ENCODE peak calls at places on chromosomes 2 and 18, in nine cellular contexts. M, B, G, J, D, W, U, C and N are unnamed samples.

GRCh38 chr2:181949047-181949446 is 36.6 kb upstream of the PPP1R1C start:
- DNase-seq in M (no peak), B (no peak), G (no peak), J (peak; percentile 70), D (no peak), W (peak; percentile 32), U (peak; percentile 70), C (peak; percentile 16), N (no peak)

GRCh38 chr2:121649402-121649651 is at the start of gene CLASP1:
- DNase-seq in M (peak; percentile 97), B (peak; percentile 98), G (peak; percentile 96), J (peak; percentile 97), D (peak; percentile 90), W (peak; percentile 99), U (peak; percentile 99), C (peak; percentile 95), N (peak; percentile 88)

GRCh38 chr18:26819046-26819445 is 46.5 kb downstream of the AQP4 start:
- DNase-seq in M (no peak), B (no peak), G (no peak), J (no peak), D (no peak), W (no peak), U (no peak), C (no peak), N (no peak)

GRCh38 chr18:32289480-32290075 is 99.7 kb downstream of the MEP1B start:
- DNase-seq in M (no peak), B (no peak), G (peak; percentile 42), J (peak; percentile 51), D (peak; percentile 36), W (peak; percentile 86), U (peak; percentile 79), C (peak; percentile 82), N (no peak)

GRCh38 chr18:32333781-32334180 is 136.9 kb downstream of the GAREM1 start:
- DNase-seq in M (no peak), B (no peak), G (no peak), J (no peak), D (no peak), W (no peak), U (peak; percentile 24), C (no peak), N (no peak)

GRCh38 chr2:108988796-108989713 is at the start of gene EDAR:
- DNase-seq in M (no peak), B (no peak), G (no peak), J (peak; percentile 36), D (no peak), W (peak; percentile 28), U (peak; percentile 28), C (no peak), N (no peak)

GRCh38 chr2:33535409-33535808 is 59.0 kb downstream of the RASGRP3 start:
- DNase-seq in M (no peak), B (peak; percentile 81), G (no peak), J (no peak), D (no peak), W (no peak), U (peak; percentile 41), C (no peak), N (no peak)

GRCh38 chr2:166127217-166128155 is at the start of gene SCN1A:
- DNase-seq in M (no peak), B (no peak), G (no peak), J (peak; percentile 38), D (peak; percentile 7), W (peak; percentile 64), U (peak; percentile 60), C (no peak), N (no peak)

DNA sequence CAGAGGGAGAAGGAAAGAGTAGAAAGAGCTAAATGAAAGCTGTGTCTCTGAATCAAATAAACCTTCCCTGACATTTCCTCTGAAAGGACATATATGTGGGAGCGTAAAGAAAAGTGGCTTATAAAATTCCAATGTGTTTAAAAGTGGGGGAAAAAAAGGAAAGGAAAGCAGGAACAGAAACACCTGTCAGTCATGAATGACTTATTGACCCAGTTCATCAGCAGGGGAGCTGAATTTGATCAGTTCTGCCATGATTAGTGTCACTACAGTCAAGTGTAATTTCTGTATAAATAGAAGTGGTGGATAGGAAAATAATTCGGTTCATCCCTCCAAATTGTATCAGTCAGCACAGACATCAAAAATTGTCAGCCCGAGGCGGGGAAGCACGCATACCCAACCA is 382.5 kb downstream of the ERBB4 start:
- DNase-seq in M (no peak), B (no peak), G (no peak), J (no peak), D (no peak), W (no peak), U (no peak), C (no peak), N (no peak)
- TF ChIP-seq CTCF in M (no peak), B (no peak), G (no peak), J (no peak), D (no peak), W (no peak), U (no peak), C (no peak), N (no peak)

GRCh38 chr2:23953625-23954024 is 13.4 kb downstream of the UBXN2A start:
- DNase-seq in M (no peak), B (no peak), G (no peak), J (no peak), D (no peak), W (no peak), U (no peak), C (no peak), N (no peak)

DNA sequence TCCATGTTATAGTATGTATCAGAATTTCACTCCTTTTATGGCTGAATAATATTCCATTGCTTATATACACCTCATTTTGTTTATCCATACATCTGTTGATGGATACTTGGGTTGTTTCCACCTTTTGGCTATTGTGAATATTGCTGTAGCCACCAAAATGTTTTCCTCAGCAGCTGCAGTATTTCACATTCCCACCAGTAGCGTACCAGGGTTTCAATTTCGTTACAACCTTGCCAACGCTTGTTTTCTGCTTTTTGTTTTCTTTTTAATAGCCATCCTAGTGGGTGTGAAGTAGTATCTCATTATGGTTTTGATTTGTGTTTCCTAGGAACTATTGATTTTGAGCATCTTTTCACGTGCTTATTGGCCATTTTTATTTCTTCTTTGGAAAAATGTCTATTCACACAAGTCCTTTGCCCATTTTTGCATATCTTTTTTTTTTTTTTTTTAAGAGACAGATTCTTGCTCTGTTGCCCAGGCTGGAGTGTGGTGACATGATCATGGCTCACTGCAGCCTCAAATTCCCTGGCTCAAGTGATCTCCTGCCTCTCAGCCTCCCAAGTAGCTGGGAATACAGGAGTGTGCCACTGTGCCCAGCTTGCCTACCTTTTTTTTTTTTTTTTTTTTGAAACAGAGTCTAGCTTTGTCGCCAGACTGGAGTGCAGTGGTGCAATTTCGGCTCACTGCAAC is 14.2 kb downstream of the UBXN2A start:
- DNase-seq in M (no peak), B (no peak), G (no peak), J (no peak), D (no peak), W (peak; percentile 36), U (no peak), C (no peak), N (no peak)
- H3K4me3 ChIP-seq in M (no peak overlapping the region), B (no peak overlapping the region), G (no peak overlapping the region), J (no peak overlapping the region), D (peak overlapping the region; percentile 17), W (no peak overlapping the region), U (no peak overlapping the region), C (no peak overlapping the region), N (no peak overlapping the region)

GRCh38 chr2:196638765-196639164 is 750 bp upstream of the CCDC150 start:
- DNase-seq in M (no peak), B (no peak), G (no peak), J (no peak), D (no peak), W (no peak), U (no peak), C (no peak), N (no peak)

GRCh38 chr2:196635156-196635555 is 4.4 kb upstream of the CCDC150 start:
- DNase-seq in M (no peak), B (no peak), G (no peak), J (peak; percentile 21), D (no peak), W (peak; percentile 3), U (peak; percentile 43), C (no peak), N (peak; percentile 12)

GRCh38 chr2:196640031-196640548 is 575 bp downstream of the CCDC150 start:
- DNase-seq in M (no peak), B (no peak), G (no peak), J (no peak), D (no peak), W (no peak), U (no peak), C (no peak), N (no peak)

DNA sequence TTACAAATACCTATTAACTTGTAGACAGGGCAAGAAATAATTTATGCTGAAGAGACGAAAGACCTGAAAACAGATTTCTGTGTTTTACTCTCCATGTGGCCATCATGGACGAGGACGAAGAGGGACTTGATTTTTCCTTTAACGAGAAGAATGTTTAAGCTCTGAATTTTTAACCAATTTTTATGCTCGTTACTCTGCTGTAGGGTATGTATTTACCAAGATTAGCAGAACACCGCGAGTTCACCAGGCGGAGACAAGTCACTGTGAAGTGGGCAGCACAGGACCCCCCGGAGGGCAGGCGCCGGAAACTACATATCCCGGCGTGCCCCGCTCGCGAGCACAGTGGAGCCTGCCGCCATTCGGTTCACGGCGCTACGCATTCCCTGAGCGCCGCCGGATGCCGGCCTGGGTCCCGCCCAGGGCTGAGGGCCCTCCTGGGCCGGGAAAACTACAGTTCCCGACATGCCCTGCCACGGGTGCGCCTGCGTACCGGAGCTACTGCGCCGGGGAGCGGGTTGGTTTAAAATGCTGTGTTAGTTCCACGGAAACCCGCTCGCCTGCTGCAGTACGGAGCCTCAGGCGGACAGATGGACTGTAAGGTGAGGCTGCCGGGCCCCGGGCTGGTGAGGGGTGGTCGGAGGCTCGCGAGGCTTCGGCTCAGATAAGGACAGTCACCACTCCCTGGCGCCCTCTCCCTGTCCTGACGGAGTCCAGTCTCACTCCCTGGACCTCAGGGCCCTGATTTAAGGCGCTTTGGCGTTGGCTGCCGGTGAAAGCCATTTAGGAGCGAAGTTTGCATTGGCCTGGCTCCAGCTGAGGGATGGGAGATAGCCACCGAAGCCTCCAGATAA is at the start of gene CCDC150:
- DNase-seq in M (peak; percentile 95), B (peak; percentile 95), G (peak; percentile 86), J (peak; percentile 91), D (peak; percentile 76), W (peak; percentile 95), U (peak; percentile 98), C (peak; percentile 94), N (peak; percentile 66)
- TF ChIP-seq CTCF in M (no peak), B (no peak), G (peak; percentile 14), J (peak; percentile 28), D (peak; percentile 24), W (peak; percentile 25), U (peak; percentile 24), C (peak; percentile 51), N (peak; percentile 53)

GRCh38 chr2:64944484-64944883 is 44.7 kb upstream of the SLC1A4 start:
- DNase-seq in M (no peak), B (no peak), G (no peak), J (no peak), D (no peak), W (no peak), U (no peak), C (no peak), N (no peak)

GRCh38 chr2:64943387-64944150 is 45.6 kb upstream of the SLC1A4 start:
- DNase-seq in M (no peak), B (peak; percentile 65), G (peak; percentile 83), J (peak; percentile 61), D (no peak), W (peak; percentile 62), U (peak; percentile 64), C (no peak), N (no peak)

GRCh38 chr2:64946737-64947090 is 42.5 kb upstream of the SLC1A4 start:
- DNase-seq in M (no peak), B (no peak), G (no peak), J (no peak), D (no peak), W (no peak), U (peak; percentile 29), C (no peak), N (no peak)

GRCh38 chr2:64947906-64948305 is 41.3 kb upstream of the SLC1A4 start:
- DNase-seq in M (no peak), B (no peak), G (no peak), J (no peak), D (no peak), W (no peak), U (no peak), C (no peak), N (no peak)

DNA sequence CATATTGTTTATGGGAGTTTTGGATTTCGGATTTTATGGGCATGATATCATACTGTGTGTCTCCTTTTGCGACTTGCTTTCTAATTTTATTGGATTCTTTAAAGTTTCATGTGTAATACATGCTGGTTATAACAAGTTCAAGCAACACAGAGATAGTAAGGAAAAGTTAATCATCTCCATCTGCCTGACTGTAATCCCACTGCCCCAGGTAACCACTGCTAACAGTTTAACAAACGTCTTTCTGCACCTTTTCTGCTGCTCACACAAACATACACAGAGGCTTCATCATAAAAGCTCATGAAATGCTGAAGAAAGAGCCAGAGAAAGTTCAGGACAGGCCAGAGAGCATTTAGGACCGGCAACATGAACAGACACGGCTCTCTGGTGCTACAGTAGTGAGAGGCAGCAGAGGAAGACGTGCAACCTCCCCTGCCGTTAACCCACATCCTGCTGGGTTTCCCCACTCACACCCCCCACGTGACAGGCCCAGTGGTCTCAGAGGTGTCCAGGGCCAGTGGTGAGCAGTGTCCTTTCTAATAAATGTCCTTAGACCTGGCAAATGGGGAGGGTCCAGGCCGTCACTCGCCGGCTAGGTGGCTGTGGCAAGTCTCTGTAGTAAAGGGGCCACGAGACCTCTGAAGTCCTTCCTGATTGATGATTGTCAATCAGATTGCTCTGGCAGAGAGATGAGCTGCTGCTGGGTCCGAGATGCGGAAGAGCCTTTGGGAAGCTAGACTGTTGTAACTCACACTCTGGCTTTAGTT is 43.0 kb upstream of the SLC1A4 start:
- DNase-seq in M (peak; percentile 58), B (no peak), G (no peak), J (no peak), D (no peak), W (no peak), U (peak; percentile 27), C (peak; percentile 16), N (no peak)
- H3K4me3 ChIP-seq in M (no peak overlapping the region), B (no peak overlapping the region), G (no peak overlapping the region), J (no peak overlapping the region), D (no peak overlapping the region), W (no peak overlapping the region), U (no peak overlapping the region), C (no peak overlapping the region), N (no peak overlapping the region)